ENCODE peak calls at places on chromosomes 11 and 22, in seven cellular contexts. One of them, this sample, is unnamed.

GRCh38 chr11:70582886-70583641 is 184.7 kb downstream of the CTTN start:
- DNase-seq in stimulated activated naive CD4-positive, alpha-beta T cell treated with Interleukin-2 at 50 U/mL for 16 hours: no peak
- DNase-seq in stromal cell of bone marrow: no peak
- DNase-seq in activated T-cell treated with anti-CD3 and anti-CD28 coated beads for 1 hour: no peak
- DNase-seq in astrocyte of the hippocampus: no peak
- DNase-seq in NCI-H2171 treated with DMSO at 0.1 percent for 48 hours: no peak
- DNase-seq in stimulated activated naive B cell treated with anti-CD40 and anti-IgM and Interleukin-4, amounts not matched to agents 10 μg/mL and 1 μg/mL and 100 μg/mL, for 72 hours: no peak
- DNase-seq in this sample: no peak

GRCh38 chr11:125685228-125685627 is 4.6 kb upstream of the ACRV1 start:
- DNase-seq in astrocyte of the hippocampus: no peak
- DNase-seq in NCI-H2171 treated with DMSO at 0.1 percent for 48 hours: no peak
- DNase-seq in stimulated activated naive B cell treated with anti-CD40 and anti-IgM and Interleukin-4, amounts not matched to agents 10 μg/mL and 1 μg/mL and 100 μg/mL, for 72 hours: no peak
- DNase-seq in stromal cell of bone marrow: no peak
- DNase-seq in stimulated activated naive CD4-positive, alpha-beta T cell treated with Interleukin-2 at 50 U/mL for 16 hours: no peak
- DNase-seq in activated T-cell treated with anti-CD3 and anti-CD28 coated beads for 1 hour: no peak
- DNase-seq in this sample: no peak

GRCh38 chr11:117816151-117816741 is 8.3 kb downstream of the FXYD2 start:
- DNase-seq in stimulated activated naive B cell treated with anti-CD40 and anti-IgM and Interleukin-4, amounts not matched to agents 10 μg/mL and 1 μg/mL and 100 μg/mL, for 72 hours: no peak
- DNase-seq in activated T-cell treated with anti-CD3 and anti-CD28 coated beads for 1 hour: no peak
- DNase-seq in stromal cell of bone marrow: peak
- DNase-seq in NCI-H2171 treated with DMSO at 0.1 percent for 48 hours: no peak
- DNase-seq in stimulated activated naive CD4-positive, alpha-beta T cell treated with Interleukin-2 at 50 U/mL for 16 hours: no peak
- DNase-seq in astrocyte of the hippocampus: peak
- DNase-seq in this sample: no peak

GRCh38 chr11:58924230-58924629 is 15.1 kb upstream of the GLYATL1 start:
- DNase-seq in activated T-cell treated with anti-CD3 and anti-CD28 coated beads for 1 hour: no peak
- DNase-seq in stromal cell of bone marrow: no peak
- DNase-seq in astrocyte of the hippocampus: no peak
- DNase-seq in stimulated activated naive B cell treated with anti-CD40 and anti-IgM and Interleukin-4, amounts not matched to agents 10 μg/mL and 1 μg/mL and 100 μg/mL, for 72 hours: no peak
- DNase-seq in stimulated activated naive CD4-positive, alpha-beta T cell treated with Interleukin-2 at 50 U/mL for 16 hours: no peak
- DNase-seq in NCI-H2171 treated with DMSO at 0.1 percent for 48 hours: no peak
- DNase-seq in this sample: no peak

GRCh38 chr11:106625566-106625965 is 392.7 kb downstream of the GUCY1A2 start:
- DNase-seq in stromal cell of bone marrow: no peak
- DNase-seq in NCI-H2171 treated with DMSO at 0.1 percent for 48 hours: no peak
- DNase-seq in stimulated activated naive CD4-positive, alpha-beta T cell treated with Interleukin-2 at 50 U/mL for 16 hours: no peak
- DNase-seq in astrocyte of the hippocampus: peak
- DNase-seq in activated T-cell treated with anti-CD3 and anti-CD28 coated beads for 1 hour: no peak
- DNase-seq in stimulated activated naive B cell treated with anti-CD40 and anti-IgM and Interleukin-4, amounts not matched to agents 10 μg/mL and 1 μg/mL and 100 μg/mL, for 72 hours: no peak
- DNase-seq in this sample: no peak

GRCh38 chr11:29989181-29989580 is 27.6 kb downstream of the KCNA4 start:
- DNase-seq in stimulated activated naive CD4-positive, alpha-beta T cell treated with Interleukin-2 at 50 U/mL for 16 hours: no peak
- DNase-seq in stromal cell of bone marrow: peak
- DNase-seq in astrocyte of the hippocampus: no peak
- DNase-seq in NCI-H2171 treated with DMSO at 0.1 percent for 48 hours: no peak
- DNase-seq in activated T-cell treated with anti-CD3 and anti-CD28 coated beads for 1 hour: no peak
- DNase-seq in stimulated activated naive B cell treated with anti-CD40 and anti-IgM and Interleukin-4, amounts not matched to agents 10 μg/mL and 1 μg/mL and 100 μg/mL, for 72 hours: no peak
- DNase-seq in this sample: no peak

GRCh38 chr11:123190504-123190903 is 4.5 kb downstream of the CLMP start:
- DNase-seq in astrocyte of the hippocampus: no peak
- DNase-seq in activated T-cell treated with anti-CD3 and anti-CD28 coated beads for 1 hour: no peak
- DNase-seq in stromal cell of bone marrow: no peak
- DNase-seq in NCI-H2171 treated with DMSO at 0.1 percent for 48 hours: no peak
- DNase-seq in stimulated activated naive CD4-positive, alpha-beta T cell treated with Interleukin-2 at 50 U/mL for 16 hours: no peak
- DNase-seq in stimulated activated naive B cell treated with anti-CD40 and anti-IgM and Interleukin-4, amounts not matched to agents 10 μg/mL and 1 μg/mL and 100 μg/mL, for 72 hours: no peak
- DNase-seq in this sample: no peak

GRCh38 chr11:7512525-7513209 is 1.1 kb upstream of the PPFIBP2 start:
- DNase-seq in astrocyte of the hippocampus: peak
- DNase-seq in stromal cell of bone marrow: peak
- DNase-seq in stimulated activated naive CD4-positive, alpha-beta T cell treated with Interleukin-2 at 50 U/mL for 16 hours: no peak
- DNase-seq in activated T-cell treated with anti-CD3 and anti-CD28 coated beads for 1 hour: no peak
- DNase-seq in NCI-H2171 treated with DMSO at 0.1 percent for 48 hours: no peak
- DNase-seq in stimulated activated naive B cell treated with anti-CD40 and anti-IgM and Interleukin-4, amounts not matched to agents 10 μg/mL and 1 μg/mL and 100 μg/mL, for 72 hours: peak
- DNase-seq in this sample: no peak

GRCh38 chr22:37058917-37059701 is 7.6 kb downstream of the KCTD17 start:
- DNase-seq in activated T-cell treated with anti-CD3 and anti-CD28 coated beads for 1 hour: no peak
- DNase-seq in stimulated activated naive CD4-positive, alpha-beta T cell treated with Interleukin-2 at 50 U/mL for 16 hours: no peak
- DNase-seq in NCI-H2171 treated with DMSO at 0.1 percent for 48 hours: no peak
- DNase-seq in astrocyte of the hippocampus: no peak
- DNase-seq in stromal cell of bone marrow: no peak
- DNase-seq in stimulated activated naive B cell treated with anti-CD40 and anti-IgM and Interleukin-4, amounts not matched to agents 10 μg/mL and 1 μg/mL and 100 μg/mL, for 72 hours: no peak
- DNase-seq in this sample: no peak

GRCh38 chr11:78595431-78596130 is 20.9 kb upstream of the NARS2 start:
- DNase-seq in stimulated activated naive CD4-positive, alpha-beta T cell treated with Interleukin-2 at 50 U/mL for 16 hours: no peak
- DNase-seq in stromal cell of bone marrow: no peak
- DNase-seq in activated T-cell treated with anti-CD3 and anti-CD28 coated beads for 1 hour: no peak
- DNase-seq in astrocyte of the hippocampus: no peak
- DNase-seq in NCI-H2171 treated with DMSO at 0.1 percent for 48 hours: peak
- DNase-seq in stimulated activated naive B cell treated with anti-CD40 and anti-IgM and Interleukin-4, amounts not matched to agents 10 μg/mL and 1 μg/mL and 100 μg/mL, for 72 hours: no peak
- DNase-seq in this sample: no peak

GRCh38 chr22:20867179-20868099 is 8.6 kb downstream of the SNAP29 start:
- DNase-seq in activated T-cell treated with anti-CD3 and anti-CD28 coated beads for 1 hour: no peak
- DNase-seq in stimulated activated naive B cell treated with anti-CD40 and anti-IgM and Interleukin-4, amounts not matched to agents 10 μg/mL and 1 μg/mL and 100 μg/mL, for 72 hours: no peak
- DNase-seq in astrocyte of the hippocampus: no peak
- DNase-seq in stimulated activated naive CD4-positive, alpha-beta T cell treated with Interleukin-2 at 50 U/mL for 16 hours: no peak
- DNase-seq in NCI-H2171 treated with DMSO at 0.1 percent for 48 hours: peak
- DNase-seq in stromal cell of bone marrow: peak
- DNase-seq in this sample: no peak

GRCh38 chr11:126233391-126233790 is 21.8 kb downstream of the FAM118B start:
- DNase-seq in stimulated activated naive CD4-positive, alpha-beta T cell treated with Interleukin-2 at 50 U/mL for 16 hours: no peak
- DNase-seq in activated T-cell treated with anti-CD3 and anti-CD28 coated beads for 1 hour: no peak
- DNase-seq in astrocyte of the hippocampus: no peak
- DNase-seq in stimulated activated naive B cell treated with anti-CD40 and anti-IgM and Interleukin-4, amounts not matched to agents 10 μg/mL and 1 μg/mL and 100 μg/mL, for 72 hours: no peak
- DNase-seq in NCI-H2171 treated with DMSO at 0.1 percent for 48 hours: no peak
- DNase-seq in stromal cell of bone marrow: no peak
- DNase-seq in this sample: no peak

GRCh38 chr11:68373189-68373809 is 60.9 kb downstream of the LRP5 start:
- DNase-seq in NCI-H2171 treated with DMSO at 0.1 percent for 48 hours: no peak
- DNase-seq in stromal cell of bone marrow: peak
- DNase-seq in activated T-cell treated with anti-CD3 and anti-CD28 coated beads for 1 hour: no peak
- DNase-seq in stimulated activated naive CD4-positive, alpha-beta T cell treated with Interleukin-2 at 50 U/mL for 16 hours: no peak
- DNase-seq in astrocyte of the hippocampus: peak
- DNase-seq in stimulated activated naive B cell treated with anti-CD40 and anti-IgM and Interleukin-4, amounts not matched to agents 10 μg/mL and 1 μg/mL and 100 μg/mL, for 72 hours: no peak
- DNase-seq in this sample: no peak

GRCh38 chr11:134505125-134505524 is 93.1 kb upstream of the B3GAT1 start:
- DNase-seq in astrocyte of the hippocampus: no peak
- DNase-seq in stromal cell of bone marrow: no peak
- DNase-seq in activated T-cell treated with anti-CD3 and anti-CD28 coated beads for 1 hour: no peak
- DNase-seq in stimulated activated naive CD4-positive, alpha-beta T cell treated with Interleukin-2 at 50 U/mL for 16 hours: no peak
- DNase-seq in stimulated activated naive B cell treated with anti-CD40 and anti-IgM and Interleukin-4, amounts not matched to agents 10 μg/mL and 1 μg/mL and 100 μg/mL, for 72 hours: no peak
- DNase-seq in NCI-H2171 treated with DMSO at 0.1 percent for 48 hours: no peak
- DNase-seq in this sample: no peak

GRCh38 chr11:57339305-57339704 is 1.2 kb downstream of the P2RX3 start:
- DNase-seq in stromal cell of bone marrow: no peak
- DNase-seq in NCI-H2171 treated with DMSO at 0.1 percent for 48 hours: no peak
- DNase-seq in astrocyte of the hippocampus: no peak
- DNase-seq in activated T-cell treated with anti-CD3 and anti-CD28 coated beads for 1 hour: no peak
- DNase-seq in stimulated activated naive B cell treated with anti-CD40 and anti-IgM and Interleukin-4, amounts not matched to agents 10 μg/mL and 1 μg/mL and 100 μg/mL, for 72 hours: no peak
- DNase-seq in stimulated activated naive CD4-positive, alpha-beta T cell treated with Interleukin-2 at 50 U/mL for 16 hours: no peak
- DNase-seq in this sample: no peak

GRCh38 chr11:1085440-1086170 is 10.9 kb downstream of the MUC2 start:
- DNase-seq in NCI-H2171 treated with DMSO at 0.1 percent for 48 hours: no peak
- DNase-seq in stimulated activated naive B cell treated with anti-CD40 and anti-IgM and Interleukin-4, amounts not matched to agents 10 μg/mL and 1 μg/mL and 100 μg/mL, for 72 hours: no peak
- DNase-seq in stimulated activated naive CD4-positive, alpha-beta T cell treated with Interleukin-2 at 50 U/mL for 16 hours: no peak
- DNase-seq in activated T-cell treated with anti-CD3 and anti-CD28 coated beads for 1 hour: no peak
- DNase-seq in astrocyte of the hippocampus: no peak
- DNase-seq in stromal cell of bone marrow: no peak
- DNase-seq in this sample: no peak